ENCODE peak calls at places on chromosomes 13 and 19, in eight cellular contexts. L is stimulated activated CD4-positive, alpha-beta T cell treated with anti-CD3 and anti-CD28 coated beads, Interleukin-4, amount 100 ng/mL, for 1 hour; F is GDM1; I is pons; R is breast epithelium; Y is NCI-H69; S is GM12891; E is NCI-H2171 treated with DMSO at 0.1 percent for 48 hours. D is an unnamed sample.

GRCh38 chr13:102286326-102286725 is 115.5 kb downstream of the FGF14 start:
- DNase-seq in L (no peak), F (no peak), I (no peak), R (no peak), Y (peak), S (no peak), E (no peak), D (no peak)

GRCh38 chr19:19591133-19591825 is 27.2 kb downstream of the PBX4 start:
- DNase-seq in L (peak), F (no peak), I (peak), R (peak), Y (peak), S (no peak), E (no peak), D (no peak)

GRCh38 chr19:21023901-21024300 is 3.4 kb downstream of the ZNF430 start:
- DNase-seq in L (no peak), F (no peak), I (no peak), R (no peak), Y (no peak), S (no peak), E (no peak), D (no peak)

GRCh38 chr13:23632741-23633140 is 62.5 kb downstream of the TNFRSF19 start:
- DNase-seq in L (no peak), F (no peak), I (no peak), R (no peak), Y (peak), S (no peak), E (no peak), D (no peak)

GRCh38 chr19:30313353-30313750 is 58.8 kb upstream of the ZNF536 start:
- DNase-seq in L (no peak), F (no peak), I (no peak), R (no peak), Y (no peak), S (no peak), E (no peak), D (no peak)

GRCh38 chr13:88908896-88909535 is 1237.8 kb downstream of the SLITRK5 start:
- DNase-seq in L (no peak), F (peak), I (peak), R (peak), Y (peak), S (no peak), E (no peak), D (no peak)

GRCh38 chr13:25776722-25777121 is 275.1 kb downstream of the SHISA2 start:
- DNase-seq in L (no peak), F (no peak), I (no peak), R (no peak), Y (no peak), S (no peak), E (no peak), D (no peak)

GRCh38 chr19:47232422-47233211 is 1.6 kb upstream of the BBC3 start:
- DNase-seq in L (no peak), F (peak), I (no peak), R (peak), Y (no peak), S (no peak), E (no peak), D (no peak)

GRCh38 chr19:1855828-1856255 is 7.5 kb downstream of the KLF16 start:
- DNase-seq in L (no peak), F (no peak), I (no peak), R (no peak), Y (peak), S (no peak), E (peak), D (no peak)

GRCh38 chr19:42441047-42441440 is 1.7 kb downstream of the CXCL17 start:
- DNase-seq in L (no peak), F (peak), I (no peak), R (no peak), Y (peak), S (no peak), E (no peak), D (no peak)